ENCODE peak calls at places on chromosomes 16 and 17, in four cellular contexts. One of them, this sample, is unnamed.

GRCh38 chr16:4056161-4057105 is 59.8 kb downstream of the ADCY9 start:
- DNase-seq in K562: no peak
- DNase-seq in keratinocyte: no peak
- DNase-seq in endothelial cell of umbilical vein: no peak
- DNase-seq in this sample: no peak

GRCh38 chr17:44842748-44843147 is 4.9 kb upstream of the HIGD1B start:
- DNase-seq in K562: no peak
- DNase-seq in keratinocyte: no peak
- DNase-seq in endothelial cell of umbilical vein: no peak
- DNase-seq in this sample: peak; percentile 15

GRCh38 chr16:56482667-56483236 is 31.4 kb downstream of the OGFOD1 start:
- DNase-seq in K562: no peak
- DNase-seq in keratinocyte: no peak
- DNase-seq in endothelial cell of umbilical vein: no peak
- DNase-seq in this sample: no peak

GRCh38 chr16:88379694-88380040 is 3.1 kb upstream of the ZNF469 start:
- DNase-seq in K562: no peak
- DNase-seq in keratinocyte: no peak
- DNase-seq in endothelial cell of umbilical vein: no peak
- DNase-seq in this sample: no peak

GRCh38 chr17:14296511-14296910 is 4.4 kb upstream of the HS3ST3B1 start:
- DNase-seq in K562: no peak
- DNase-seq in keratinocyte: no peak
- DNase-seq in endothelial cell of umbilical vein: no peak
- DNase-seq in this sample: no peak

GRCh38 chr17:61770752-61771533 is 92.4 kb downstream of the BRIP1 start:
- DNase-seq in K562: no peak
- DNase-seq in keratinocyte: no peak
- DNase-seq in endothelial cell of umbilical vein: no peak
- DNase-seq in this sample: peak; percentile 88

GRCh38 chr17:50842506-50843149 is 7.2 kb downstream of the WFIKKN2 start:
- DNase-seq in K562: no peak
- DNase-seq in keratinocyte: no peak
- DNase-seq in endothelial cell of umbilical vein: no peak
- DNase-seq in this sample: no peak

GRCh38 chr16:6021544-6021943 is 923.9 kb upstream of the EEF2KMT start:
- DNase-seq in K562: no peak
- DNase-seq in keratinocyte: no peak
- DNase-seq in endothelial cell of umbilical vein: no peak
- DNase-seq in this sample: no peak

GRCh38 chr17:79922798-79923197 is 83.6 kb upstream of the CBX4 start:
- DNase-seq in K562: no peak
- DNase-seq in keratinocyte: no peak
- DNase-seq in endothelial cell of umbilical vein: no peak
- DNase-seq in this sample: no peak

GRCh38 chr17:181213-182163 is at the start of gene DOC2B:
- DNase-seq in K562: no peak
- DNase-seq in keratinocyte: no peak
- DNase-seq in endothelial cell of umbilical vein: peak; percentile 42
- DNase-seq in this sample: peak; percentile 27

GRCh38 chr17:31696184-31696602 is 162.9 kb downstream of the COPRS start:
- DNase-seq in K562: no peak
- DNase-seq in keratinocyte: no peak
- DNase-seq in endothelial cell of umbilical vein: no peak
- DNase-seq in this sample: peak; percentile 88

GRCh38 chr17:19553036-19553435 is 19.4 kb downstream of the SLC47A1 start:
- DNase-seq in K562: no peak
- DNase-seq in keratinocyte: no peak
- DNase-seq in endothelial cell of umbilical vein: no peak
- DNase-seq in this sample: no peak

GRCh38 chr16:4882261-4882632 is 35.0 kb downstream of the UBN1 start:
- DNase-seq in K562: no peak
- DNase-seq in keratinocyte: no peak
- DNase-seq in endothelial cell of umbilical vein: peak; percentile 21
- DNase-seq in this sample: peak; percentile 58

GRCh38 chr17:50558091-50558490 is 2.4 kb upstream of the CACNA1G start:
- DNase-seq in K562: no peak
- DNase-seq in keratinocyte: no peak
- DNase-seq in endothelial cell of umbilical vein: no peak
- DNase-seq in this sample: no peak

GRCh38 chr16:23539984-23540816 is 16.9 kb downstream of the EARS2 start:
- DNase-seq in K562: no peak
- DNase-seq in keratinocyte: no peak
- DNase-seq in endothelial cell of umbilical vein: no peak
- DNase-seq in this sample: no peak

GRCh38 chr16:86566601-86566965 is at the start of gene FOXC2:
- DNase-seq in K562: peak; percentile 46
- DNase-seq in keratinocyte: no peak
- DNase-seq in endothelial cell of umbilical vein: peak; percentile 96
- DNase-seq in this sample: peak; percentile 94

GRCh38 chr17:2044263-2044894 is 2.6 kb downstream of the OVCA2 start:
- DNase-seq in K562: no peak
- DNase-seq in keratinocyte: no peak
- DNase-seq in endothelial cell of umbilical vein: no peak
- DNase-seq in this sample: no peak
- H3K9me1 ChIP-seq in K562: no peaks in the 10 kb centered on the region
- H3K9me1 ChIP-seq in keratinocyte: peaks cover 3% of the 10 kb centered on the region
- H3K9me1 ChIP-seq in endothelial cell of umbilical vein: no peaks in the 10 kb centered on the region
- H3K9me1 ChIP-seq in this sample: peaks cover 22% of the 10 kb centered on the region

GRCh38 chr17:29723283-29724047 is 100.8 kb upstream of the CORO6 start:
- DNase-seq in K562: peak; percentile 38
- DNase-seq in keratinocyte: no peak
- DNase-seq in endothelial cell of umbilical vein: no peak
- DNase-seq in this sample: no peak
- H3K4me3 ChIP-seq in K562: no peak overlapping the region
- H3K4me3 ChIP-seq in keratinocyte: no peak overlapping the region
- H3K4me3 ChIP-seq in endothelial cell of umbilical vein: no peak overlapping the region
- H3K4me3 ChIP-seq in this sample: no peak overlapping the region

DNA sequence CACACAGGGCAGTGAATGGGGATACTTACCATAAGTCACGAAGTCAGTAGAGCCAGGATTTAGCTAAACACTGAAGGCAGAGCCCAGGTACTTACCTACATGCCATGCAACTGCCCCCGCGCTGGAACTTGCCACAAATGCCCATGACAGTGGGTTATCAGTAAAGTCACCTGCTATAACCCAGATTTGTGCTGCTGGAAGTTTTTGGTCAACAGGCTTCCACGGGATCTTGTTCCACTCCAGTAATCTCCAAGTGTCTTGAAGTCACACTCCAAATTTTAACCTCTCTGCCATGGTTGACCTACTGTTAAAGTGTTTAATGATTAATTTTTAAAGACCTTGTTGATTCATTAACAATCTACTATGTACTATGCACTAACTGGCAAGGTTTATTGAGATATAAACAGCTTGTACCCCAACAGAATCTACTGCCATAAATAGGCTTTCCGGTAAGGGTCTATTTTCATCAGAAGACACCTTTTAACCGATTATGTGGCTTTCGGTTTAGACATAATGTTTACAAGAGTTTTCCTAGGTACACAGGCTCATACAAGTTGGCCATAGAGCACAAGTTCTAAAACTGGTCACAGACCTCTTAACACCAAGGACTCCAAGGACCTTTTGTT is 6.3 kb upstream of the SLC5A11 start:
- DNase-seq in K562: no peak
- DNase-seq in keratinocyte: no peak
- DNase-seq in endothelial cell of umbilical vein: no peak
- DNase-seq in this sample: no peak
- H3K9me1 ChIP-seq in K562: peaks cover under 1% of the 10 kb centered on the region
- H3K9me1 ChIP-seq in keratinocyte: no peaks in the 10 kb centered on the region
- H3K9me1 ChIP-seq in endothelial cell of umbilical vein: no peaks in the 10 kb centered on the region
- H3K9me1 ChIP-seq in this sample: peaks cover 16% of the 10 kb centered on the region

DNA sequence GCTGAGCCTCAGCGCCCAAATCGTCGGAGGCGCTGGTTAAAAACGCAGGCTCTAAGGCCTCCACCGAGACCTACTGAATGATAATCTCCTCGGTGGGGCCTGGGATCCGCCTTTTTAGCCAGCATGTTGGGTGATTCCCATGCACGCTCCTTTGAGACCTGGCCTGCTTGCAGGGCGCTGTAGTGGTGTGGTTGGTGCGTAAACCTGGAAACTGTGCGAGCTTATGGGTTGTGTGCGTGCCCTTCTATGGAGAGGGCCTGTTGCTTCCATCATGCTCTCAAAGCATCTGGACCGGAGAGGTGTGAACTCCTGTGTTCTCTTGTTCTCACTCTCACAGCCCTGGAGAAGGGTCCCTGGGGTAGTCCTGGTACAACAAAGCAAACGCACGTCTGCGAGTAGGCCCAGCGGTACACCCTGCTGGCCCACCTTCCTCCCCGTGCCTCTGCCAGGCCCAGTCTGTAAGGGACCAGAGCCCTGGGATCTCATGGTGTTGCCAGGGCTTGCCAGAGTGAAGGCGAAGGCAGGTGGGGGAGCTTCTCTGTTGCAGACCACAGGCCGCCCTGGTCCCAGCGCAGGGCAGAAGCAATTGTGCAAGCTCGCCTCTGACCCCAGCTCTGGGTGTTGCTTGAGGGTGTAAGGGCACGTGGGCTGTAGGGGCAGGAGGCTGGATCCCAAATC is 759 bp upstream of the LRRC75A start:
- DNase-seq in K562: no peak
- DNase-seq in keratinocyte: no peak
- DNase-seq in endothelial cell of umbilical vein: no peak
- DNase-seq in this sample: no peak
- H3K4me3 ChIP-seq in K562: peak overlapping the region; percentile 19
- H3K4me3 ChIP-seq in keratinocyte: no peak overlapping the region
- H3K4me3 ChIP-seq in endothelial cell of umbilical vein: no peak overlapping the region
- H3K4me3 ChIP-seq in this sample: peak overlapping the region; percentile 63

GRCh38 chr17:39625198-39625769 is 1.5 kb upstream of the PPP1R1B start:
- DNase-seq in K562: no peak
- DNase-seq in keratinocyte: no peak
- DNase-seq in endothelial cell of umbilical vein: no peak
- DNase-seq in this sample: no peak

GRCh38 chr17:39624313-39624712 is 2.4 kb upstream of the PPP1R1B start:
- DNase-seq in K562: no peak
- DNase-seq in keratinocyte: no peak
- DNase-seq in endothelial cell of umbilical vein: no peak
- DNase-seq in this sample: no peak

GRCh38 chr17:39622380-39623006 is 4.3 kb upstream of the PPP1R1B start:
- DNase-seq in K562: no peak
- DNase-seq in keratinocyte: no peak
- DNase-seq in endothelial cell of umbilical vein: no peak
- DNase-seq in this sample: no peak

GRCh38 chr17:39621523-39622379 is 5.0 kb upstream of the PPP1R1B start:
- DNase-seq in K562: peak; percentile 85
- DNase-seq in keratinocyte: no peak
- DNase-seq in endothelial cell of umbilical vein: peak; percentile 87
- DNase-seq in this sample: peak; percentile 69

GRCh38 chr17:39623356-39623950 is 3.3 kb upstream of the PPP1R1B start:
- DNase-seq in K562: peak; percentile 79
- DNase-seq in keratinocyte: no peak
- DNase-seq in endothelial cell of umbilical vein: peak; percentile 61
- DNase-seq in this sample: peak; percentile 36
- H3K9me1 ChIP-seq in K562: no peaks in the 10 kb centered on the region
- H3K9me1 ChIP-seq in keratinocyte: no peaks in the 10 kb centered on the region
- H3K9me1 ChIP-seq in endothelial cell of umbilical vein: no peaks in the 10 kb centered on the region
- H3K9me1 ChIP-seq in this sample: no peaks in the 10 kb centered on the region

GRCh38 chr17:47634870-47635269 is 14.8 kb upstream of the KPNB1 start:
- DNase-seq in K562: no peak
- DNase-seq in keratinocyte: no peak
- DNase-seq in endothelial cell of umbilical vein: no peak
- DNase-seq in this sample: no peak

GRCh38 chr17:47633996-47634395 is 15.7 kb upstream of the KPNB1 start:
- DNase-seq in K562: no peak
- DNase-seq in keratinocyte: no peak
- DNase-seq in endothelial cell of umbilical vein: no peak
- DNase-seq in this sample: no peak

GRCh38 chr17:47635734-47636133 is 14.0 kb upstream of the KPNB1 start:
- DNase-seq in K562: no peak
- DNase-seq in keratinocyte: no peak
- DNase-seq in endothelial cell of umbilical vein: no peak
- DNase-seq in this sample: no peak

GRCh38 chr17:47630614-47631013 is 19.1 kb upstream of the KPNB1 start:
- DNase-seq in K562: no peak
- DNase-seq in keratinocyte: no peak
- DNase-seq in endothelial cell of umbilical vein: no peak
- DNase-seq in this sample: no peak

DNA sequence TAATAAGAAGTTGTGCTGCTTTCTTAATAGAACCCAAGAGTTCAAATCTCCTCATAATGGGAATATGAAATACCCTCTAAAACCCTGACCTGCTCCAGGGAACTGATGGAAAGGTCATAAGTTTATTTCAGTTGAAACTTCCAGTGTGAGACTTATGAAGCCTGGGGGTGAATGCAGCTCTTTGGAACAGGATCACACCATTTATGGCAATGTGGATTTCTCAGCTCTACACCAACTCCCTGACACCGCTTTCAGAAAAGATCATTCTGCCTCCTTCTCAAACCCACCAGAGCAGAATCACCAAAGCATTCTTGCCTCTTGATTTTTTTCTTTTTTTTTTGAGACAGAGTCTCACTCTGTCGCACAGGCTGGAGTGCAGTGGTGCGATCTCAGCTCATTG is 16.7 kb upstream of the KPNB1 start:
- DNase-seq in K562: no peak
- DNase-seq in keratinocyte: no peak
- DNase-seq in endothelial cell of umbilical vein: no peak
- DNase-seq in this sample: no peak
- H3K4me3 ChIP-seq in K562: no peak overlapping the region
- H3K4me3 ChIP-seq in keratinocyte: no peak overlapping the region
- H3K4me3 ChIP-seq in endothelial cell of umbilical vein: no peak overlapping the region
- H3K4me3 ChIP-seq in this sample: no peak overlapping the region

DNA sequence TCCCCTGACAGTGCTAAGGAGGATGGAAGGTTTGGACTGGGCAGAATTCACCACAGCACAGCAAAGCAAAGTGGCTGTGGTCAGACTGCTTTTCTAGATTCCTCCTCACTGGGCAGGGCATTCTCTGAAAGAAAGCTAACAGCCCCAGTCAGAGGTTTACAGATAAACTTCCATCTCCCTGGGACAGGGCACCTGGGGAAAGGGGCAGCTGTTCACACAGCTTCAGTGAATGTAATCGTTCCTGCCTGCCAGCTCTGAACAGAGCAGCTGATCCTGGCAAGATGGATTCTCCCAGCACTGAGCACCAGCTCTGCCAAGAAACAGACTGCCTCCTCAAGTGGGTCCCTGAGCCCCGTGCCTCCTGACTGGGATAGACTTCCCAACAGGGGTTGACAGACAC is 42.4 kb upstream of the KIF2B start:
- DNase-seq in K562: no peak
- DNase-seq in keratinocyte: no peak
- DNase-seq in endothelial cell of umbilical vein: no peak
- DNase-seq in this sample: no peak
- H3K9me1 ChIP-seq in K562: no peaks in the 10 kb centered on the region
- H3K9me1 ChIP-seq in keratinocyte: no peaks in the 10 kb centered on the region
- H3K9me1 ChIP-seq in endothelial cell of umbilical vein: no peaks in the 10 kb centered on the region
- H3K9me1 ChIP-seq in this sample: no peaks in the 10 kb centered on the region

DNA sequence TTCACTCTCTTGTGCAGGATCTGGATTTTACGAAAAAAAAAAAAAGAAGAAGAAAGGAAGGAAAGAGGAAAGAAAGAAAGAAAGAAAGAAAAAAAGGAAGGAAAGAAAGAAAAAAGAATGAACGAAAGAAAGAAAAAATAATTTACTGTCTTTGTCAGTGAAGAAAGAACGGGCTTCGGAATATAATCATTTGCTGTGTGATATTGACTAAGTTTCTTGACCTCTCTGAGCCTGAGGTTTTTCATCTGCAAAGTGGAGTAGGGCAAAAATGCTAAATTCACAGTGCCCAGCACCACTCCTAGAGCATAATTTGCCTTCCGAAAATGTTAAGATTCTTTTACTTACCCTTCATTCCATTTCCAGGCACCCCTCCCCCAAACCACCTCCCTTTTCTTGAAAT is 333 bp upstream of the CCR10 start:
- DNase-seq in K562: no peak
- DNase-seq in keratinocyte: no peak
- DNase-seq in endothelial cell of umbilical vein: no peak
- DNase-seq in this sample: no peak
- H3K4me3 ChIP-seq in K562: no peak overlapping the region
- H3K4me3 ChIP-seq in keratinocyte: peak overlapping the region; percentile 32
- H3K4me3 ChIP-seq in endothelial cell of umbilical vein: peak overlapping the region; percentile 11
- H3K4me3 ChIP-seq in this sample: peak overlapping the region; percentile 62

This sample was measured in IMR-90.